ENCODE peak calls at places on chromosomes 2 and 18, in six cellular contexts. One of them, this sample, is unnamed.

GRCh38 chr2:46794693-46795317 is 120.8 kb downstream of the MCFD2 start:
- DNase-seq in EH: no peak
- DNase-seq in SJSA1: no peak
- DNase-seq in NCI-H748 treated with DMSO at 0.1 percent for 48 hours: no peak
- DNase-seq in Kasumi-1: no peak
- DNase-seq in sigmoid colon: no peak
- DNase-seq in this sample: no peak

GRCh38 chr2:1671916-1672315 is 72.4 kb downstream of the PXDN start:
- DNase-seq in Kasumi-1: no peak
- DNase-seq in sigmoid colon: no peak
- DNase-seq in SJSA1: no peak
- DNase-seq in EH: no peak
- DNase-seq in NCI-H748 treated with DMSO at 0.1 percent for 48 hours: no peak
- DNase-seq in this sample: no peak

GRCh38 chr2:164896226-164896625 is 54.6 kb upstream of the COBLL1 start:
- DNase-seq in sigmoid colon: no peak
- DNase-seq in EH: peak; percentile 62
- DNase-seq in SJSA1: no peak
- DNase-seq in NCI-H748 treated with DMSO at 0.1 percent for 48 hours: no peak
- DNase-seq in Kasumi-1: no peak
- DNase-seq in this sample: no peak

GRCh38 chr18:79782566-79783308 is 15.0 kb upstream of the KCNG2 start:
- DNase-seq in EH: no peak
- DNase-seq in sigmoid colon: peak; percentile 52
- DNase-seq in NCI-H748 treated with DMSO at 0.1 percent for 48 hours: no peak
- DNase-seq in Kasumi-1: no peak
- DNase-seq in SJSA1: no peak
- DNase-seq in this sample: no peak

GRCh38 chr18:58158459-58158858 is 114.4 kb downstream of the NEDD4L start:
- DNase-seq in EH: no peak
- DNase-seq in SJSA1: no peak
- DNase-seq in Kasumi-1: no peak
- DNase-seq in sigmoid colon: no peak
- DNase-seq in NCI-H748 treated with DMSO at 0.1 percent for 48 hours: no peak
- DNase-seq in this sample: no peak

GRCh38 chr2:67652679-67653078 is 255.5 kb downstream of the ETAA1 start:
- DNase-seq in EH: no peak
- DNase-seq in NCI-H748 treated with DMSO at 0.1 percent for 48 hours: no peak
- DNase-seq in sigmoid colon: no peak
- DNase-seq in Kasumi-1: no peak
- DNase-seq in SJSA1: no peak
- DNase-seq in this sample: no peak

GRCh38 chr2:112150447-112150846 is 12.3 kb downstream of the FBLN7 start:
- DNase-seq in SJSA1: no peak
- DNase-seq in NCI-H748 treated with DMSO at 0.1 percent for 48 hours: no peak
- DNase-seq in Kasumi-1: no peak
- DNase-seq in EH: peak; percentile 99
- DNase-seq in sigmoid colon: no peak
- DNase-seq in this sample: no peak

GRCh38 chr2:168978461-168978861 is 52.7 kb downstream of the ABCB11 start:
- DNase-seq in EH: no peak
- DNase-seq in SJSA1: no peak
- DNase-seq in NCI-H748 treated with DMSO at 0.1 percent for 48 hours: no peak
- DNase-seq in sigmoid colon: no peak
- DNase-seq in Kasumi-1: no peak
- DNase-seq in this sample: no peak

GRCh38 chr18:23067236-23067635 is 68.0 kb upstream of the CABLES1 start:
- DNase-seq in NCI-H748 treated with DMSO at 0.1 percent for 48 hours: no peak
- DNase-seq in SJSA1: no peak
- DNase-seq in Kasumi-1: no peak
- DNase-seq in EH: peak; percentile 50
- DNase-seq in sigmoid colon: no peak
- DNase-seq in this sample: peak; percentile 32

GRCh38 chr2:1727796-1728474 is 16.4 kb downstream of the PXDN start:
- DNase-seq in EH: no peak
- DNase-seq in Kasumi-1: no peak
- DNase-seq in SJSA1: no peak
- DNase-seq in sigmoid colon: peak; percentile 67
- DNase-seq in NCI-H748 treated with DMSO at 0.1 percent for 48 hours: no peak
- DNase-seq in this sample: no peak

GRCh38 chr18:63318882-63319382 is 637 bp downstream of the BCL2 start:
- DNase-seq in Kasumi-1: peak; percentile 37
- DNase-seq in sigmoid colon: no peak
- DNase-seq in EH: no peak
- DNase-seq in NCI-H748 treated with DMSO at 0.1 percent for 48 hours: peak; percentile 60
- DNase-seq in SJSA1: no peak
- DNase-seq in this sample: no peak

GRCh38 chr2:241417626-241418025 is 61.5 kb downstream of the FARP2 start:
- DNase-seq in EH: no peak
- DNase-seq in NCI-H748 treated with DMSO at 0.1 percent for 48 hours: peak; percentile 98
- DNase-seq in sigmoid colon: no peak
- DNase-seq in Kasumi-1: no peak
- DNase-seq in SJSA1: no peak
- DNase-seq in this sample: no peak

GRCh38 chr2:231701456-231702373 is 6.6 kb upstream of the PTMA start:
- DNase-seq in Kasumi-1: no peak
- DNase-seq in EH: peak; percentile 35
- DNase-seq in SJSA1: no peak
- DNase-seq in NCI-H748 treated with DMSO at 0.1 percent for 48 hours: no peak
- DNase-seq in sigmoid colon: peak; percentile 88
- DNase-seq in this sample: no peak

GRCh38 chr2:102233132-102233884 is 46.5 kb downstream of the IL1RL2 start:
- DNase-seq in SJSA1: no peak
- DNase-seq in EH: no peak
- DNase-seq in Kasumi-1: no peak
- DNase-seq in NCI-H748 treated with DMSO at 0.1 percent for 48 hours: no peak
- DNase-seq in sigmoid colon: no peak
- DNase-seq in this sample: no peak

GRCh38 chr18:76162886-76163285 is 332.2 kb downstream of the ZNF516 start:
- DNase-seq in SJSA1: no peak
- DNase-seq in NCI-H748 treated with DMSO at 0.1 percent for 48 hours: no peak
- DNase-seq in sigmoid colon: no peak
- DNase-seq in EH: no peak
- DNase-seq in Kasumi-1: no peak
- DNase-seq in this sample: no peak

GRCh38 chr18:10055125-10055750 is 141.4 kb downstream of the VAPA start:
- DNase-seq in EH: no peak
- DNase-seq in NCI-H748 treated with DMSO at 0.1 percent for 48 hours: no peak
- DNase-seq in sigmoid colon: no peak
- DNase-seq in SJSA1: no peak
- DNase-seq in Kasumi-1: no peak
- DNase-seq in this sample: no peak

GRCh38 chr18:50687491-50687890 is 127.6 kb downstream of the MAPK4 start:
- DNase-seq in Kasumi-1: no peak
- DNase-seq in NCI-H748 treated with DMSO at 0.1 percent for 48 hours: no peak
- DNase-seq in EH: no peak
- DNase-seq in SJSA1: no peak
- DNase-seq in sigmoid colon: peak; percentile 24
- DNase-seq in this sample: no peak

GRCh38 chr2:10254373-10255188 is 48.1 kb upstream of the HPCAL1 start:
- DNase-seq in SJSA1: no peak
- DNase-seq in NCI-H748 treated with DMSO at 0.1 percent for 48 hours: no peak
- DNase-seq in sigmoid colon: peak; percentile 33
- DNase-seq in Kasumi-1: no peak
- DNase-seq in EH: peak; percentile 27
- DNase-seq in this sample: no peak

GRCh38 chr2:55954306-55955035 is 30.9 kb upstream of the EFEMP1 start:
- DNase-seq in Kasumi-1: no peak
- DNase-seq in SJSA1: peak; percentile 42
- DNase-seq in EH: peak; percentile 62
- DNase-seq in sigmoid colon: no peak
- DNase-seq in NCI-H748 treated with DMSO at 0.1 percent for 48 hours: no peak
- DNase-seq in this sample: no peak